ENCODE peak calls at places on chromosome X, in four cellular contexts. E is kidney, R is lower lobe of right lung, Z is bronchial epithelial cell. O is an unnamed sample.

GRCh38 chrX:152907084-152907651 is 9.3 kb downstream of the ZNF185 start:
- DNase-seq in Z (no peak), E (no peak), R (no peak), O (peak)

GRCh38 chrX:123013141-123013540 is 170.9 kb upstream of the GRIA3 start:
- DNase-seq in E (no peak), R (no peak), Z (peak), O (no peak)

GRCh38 chrX:132591719-132592275 is 103.0 kb upstream of the MBNL3 start:
- DNase-seq in R (no peak), Z (no peak), E (no peak), O (no peak)

GRCh38 chrX:17860811-17861495 is at the start of gene RAI2:
- DNase-seq in Z (no peak), E (peak), R (peak), O (no peak)

GRCh38 chrX:33252306-33252825 is 41.0 kb upstream of the DMD start:
- DNase-seq in R (no peak), Z (no peak), E (no peak), O (no peak)

GRCh38 chrX:71637253-71637618 is 18.9 kb upstream of the CXCR3 start:
- DNase-seq in R (no peak), E (no peak), Z (peak), O (no peak)

GRCh38 chrX:19183777-19184485 is 61.7 kb upstream of the ADGRG2 start:
- DNase-seq in R (no peak), E (no peak), Z (no peak), O (no peak)

GRCh38 chrX:16869393-16870094 is 618 bp downstream of the RBBP7 start:
- DNase-seq in Z (no peak), R (peak), E (peak), O (no peak)

GRCh38 chrX:2503591-2504500 is 3.1 kb upstream of the DHRSX start:
- DNase-seq in Z (no peak), E (no peak), R (no peak), O (no peak)

GRCh38 chrX:70433848-70434351 is 10.7 kb upstream of the DLG3 start:
- DNase-seq in E (peak), Z (peak), R (peak), O (no peak)

GRCh38 chrX:134544614-134545255 is 84.8 kb downstream of the HPRT1 start:
- DNase-seq in E (peak), Z (no peak), R (no peak), O (no peak)

GRCh38 chrX:133897593-133898163 is 87.7 kb downstream of the GPC3 start:
- DNase-seq in R (no peak), Z (no peak), E (no peak), O (no peak)

GRCh38 chrX:109534933-109535332 is 1.7 kb upstream of the NXT2 start:
- DNase-seq in E (no peak), R (no peak), Z (no peak), O (no peak)

GRCh38 chrX:39725928-39726619 is 371.7 kb downstream of the BCOR start:
- DNase-seq in E (no peak), Z (peak), R (no peak), O (no peak)

GRCh38 chrX:39816871-39817731 is 280.7 kb downstream of the BCOR start:
- DNase-seq in Z (no peak), R (no peak), E (no peak), O (no peak)

GRCh38 chrX:108139303-108139702 is 47.7 kb downstream of the ATG4A start:
- DNase-seq in E (no peak), Z (peak), R (no peak), O (no peak)

GRCh38 chrX:31228415-31228832 is 156.6 kb upstream of the FTHL17 start:
- DNase-seq in R (no peak), Z (no peak), E (no peak), O (no peak)

GRCh38 chrX:135737361-135738071 is 24.1 kb downstream of the CT45A1 start:
- DNase-seq in Z (no peak), R (no peak), E (no peak), O (no peak)

GRCh38 chrX:153669174-153669890 is 4.3 kb downstream of the PNCK start:
- DNase-seq in Z (no peak), R (no peak), E (peak), O (peak)

GRCh38 chrX:104205548-104205947 is 39.3 kb downstream of the FAM199X start:
- DNase-seq in E (no peak), R (no peak), Z (no peak), O (no peak)

DNA sequence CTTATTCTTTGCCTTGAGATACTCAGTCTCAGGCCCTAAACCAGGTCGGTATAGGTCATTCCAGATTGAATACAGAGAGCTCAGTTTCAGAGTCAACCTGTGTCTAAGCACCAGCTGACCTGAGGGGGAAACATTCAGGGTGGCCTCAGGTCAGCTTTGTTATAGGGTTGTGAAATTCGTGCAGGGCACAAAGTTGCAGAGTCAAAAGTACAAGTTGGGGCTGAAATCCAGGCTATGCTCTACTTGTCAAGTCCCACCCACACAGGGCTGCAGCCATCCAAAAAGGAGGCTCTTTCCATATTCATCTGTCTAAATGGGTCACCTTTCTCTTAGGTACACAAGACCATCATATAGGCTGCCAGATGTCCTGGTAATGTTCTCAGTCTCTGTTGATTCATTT is 89.7 kb downstream of the ITIH6 start:
- DNase-seq in Z (no peak), E (no peak), R (no peak), O (no peak)
- TF ChIP-seq CTCF in Z (no peak), E (no peak), R (no peak), O (no peak)

GRCh38 chrX:78514852-78515251 is 144.3 kb downstream of the RTL3 start:
- DNase-seq in E (no peak), R (no peak), Z (peak), O (no peak)
- TF ChIP-seq CTCF in E (no peak), R (peak), Z (no peak), O (no peak)

DNA sequence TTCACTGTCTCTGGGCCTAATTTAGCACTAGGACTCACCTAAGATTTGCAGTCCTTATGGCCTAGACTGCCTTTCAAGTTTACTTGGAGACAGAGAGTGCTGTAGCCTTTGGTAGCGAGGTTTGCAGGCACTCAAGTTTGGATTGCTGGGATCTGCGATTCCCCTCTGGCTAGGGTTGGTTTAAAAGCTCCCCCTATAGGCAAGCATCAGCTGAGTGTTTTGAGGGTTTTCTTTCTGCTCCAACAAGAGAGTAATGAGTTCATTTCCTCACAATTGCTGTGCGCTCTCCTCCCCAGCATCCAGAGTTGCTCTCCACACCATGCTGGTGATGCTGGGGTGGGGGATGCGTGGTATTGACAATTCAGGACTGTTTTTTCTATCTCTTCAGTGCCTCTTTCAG is 206.9 kb downstream of the GLUD2 start:
- DNase-seq in R (no peak), Z (no peak), E (no peak), O (no peak)
- TF ChIP-seq CTCF in R (no peak), Z (no peak), E (no peak), O (no peak)

DNA sequence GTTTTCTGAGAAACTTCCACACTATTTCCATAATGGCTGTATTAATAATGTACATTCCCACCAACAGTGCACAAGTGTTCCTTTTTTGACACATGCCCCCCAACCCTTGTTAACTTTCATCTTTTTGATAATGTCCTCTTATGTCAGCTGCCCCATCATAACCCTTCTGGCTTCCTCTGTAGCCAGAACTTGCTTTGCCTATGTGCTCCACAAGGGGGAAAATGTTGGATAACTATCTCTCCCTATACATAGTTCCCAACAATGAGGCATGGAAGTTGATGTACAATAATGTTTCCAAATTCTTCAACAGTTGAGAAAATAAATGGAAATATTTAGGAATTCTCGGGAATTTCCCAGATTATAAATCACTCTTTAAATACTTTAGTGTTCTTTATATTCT is 142.9 kb downstream of the ASB9 start:
- DNase-seq in Z (no peak), R (no peak), E (no peak), O (no peak)
- TF ChIP-seq CTCF in Z (no peak), R (no peak), E (no peak), O (no peak)

GRCh38 chrX:24498181-24498580 is 33.1 kb downstream of the PDK3 start:
- DNase-seq in R (no peak), Z (no peak), E (no peak), O (no peak)
- TF ChIP-seq CTCF in R (peak), Z (peak), E (peak), O (peak)

DNA sequence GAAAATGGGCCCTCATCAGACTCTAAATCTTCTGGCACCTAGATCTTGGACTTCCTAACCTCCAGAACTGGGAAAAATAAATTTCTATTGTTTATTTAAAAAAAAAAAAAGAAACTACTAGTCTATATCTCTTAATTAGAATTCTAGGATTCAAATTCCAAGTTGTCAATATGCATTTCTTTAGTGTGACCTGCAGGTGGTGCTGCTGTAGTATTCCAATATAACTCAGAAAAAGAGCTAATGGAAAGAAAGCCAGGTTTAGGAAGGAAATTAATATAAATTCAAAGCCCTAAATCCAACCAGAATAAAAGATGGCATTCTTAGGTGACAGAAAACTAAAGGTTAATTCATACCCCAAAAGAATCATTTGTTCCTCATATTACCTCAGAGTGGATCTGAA is 80.0 kb upstream of the NALF2 start:
- DNase-seq in R (no peak), Z (peak), E (no peak), O (no peak)
- TF ChIP-seq CTCF in R (no peak), Z (no peak), E (peak), O (peak)

GRCh38 chrX:65034292-65034640 is 58.0 kb upstream of the ZC4H2 start:
- DNase-seq in R (no peak), E (no peak), Z (no peak), O (no peak)

GRCh38 chrX:65035451-65035779 is 59.2 kb upstream of the ZC4H2 start:
- DNase-seq in R (no peak), E (peak), Z (peak), O (no peak)

GRCh38 chrX:65034641-65035450 is 58.6 kb upstream of the ZC4H2 start:
- DNase-seq in Z (peak), E (peak), R (peak), O (peak)
- TF ChIP-seq CTCF in Z (peak), E (peak), R (peak), O (peak)

DNA sequence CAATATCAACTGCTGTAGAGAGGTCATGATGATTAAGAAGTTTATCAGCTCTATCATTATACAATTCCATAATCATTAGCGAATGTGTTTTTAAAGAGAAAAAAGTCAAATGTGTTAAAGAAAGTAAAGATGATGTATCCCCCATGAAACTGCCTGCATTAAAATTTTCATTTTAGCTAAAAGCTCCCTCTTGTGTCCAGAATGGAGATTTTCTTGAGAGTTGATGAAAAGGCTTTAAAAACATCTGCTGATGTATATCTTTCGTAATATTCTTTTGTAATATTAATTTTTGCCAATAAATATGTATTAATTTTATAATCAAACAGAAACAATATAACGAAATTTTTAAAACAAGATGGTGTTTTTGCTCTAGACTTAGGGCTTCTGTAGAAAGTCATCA is 52.1 kb upstream of the LHFPL1 start:
- DNase-seq in Z (no peak), R (no peak), E (no peak), O (no peak)
- TF ChIP-seq CTCF in Z (no peak), R (no peak), E (no peak), O (peak)